ENCODE peak calls at places on chromosomes 16 and 17, in five cellular contexts. One of them, this sample, is unnamed.

GRCh38 chr17:17993852-17994251 is 21.2 kb downstream of the DRC3 start:
- DNase-seq in thoracic aorta: no peak
- DNase-seq in SJCRH30: no peak
- DNase-seq in lower lobe of right lung: no peak
- DNase-seq in AG04450: no peak
- DNase-seq in this sample: no peak

GRCh38 chr16:85735946-85736345 is 14.9 kb downstream of the C16orf74 start:
- DNase-seq in thoracic aorta: no peak
- DNase-seq in SJCRH30: no peak
- DNase-seq in lower lobe of right lung: no peak
- DNase-seq in AG04450: no peak
- DNase-seq in this sample: no peak

GRCh38 chr16:8703693-8704092 is 29.3 kb downstream of the ABAT start:
- DNase-seq in thoracic aorta: no peak
- DNase-seq in SJCRH30: no peak
- DNase-seq in lower lobe of right lung: no peak
- DNase-seq in AG04450: no peak
- DNase-seq in this sample: no peak

GRCh38 chr17:37092041-37092440 is 143.3 kb downstream of the AATF start:
- DNase-seq in thoracic aorta: no peak
- DNase-seq in SJCRH30: no peak
- DNase-seq in lower lobe of right lung: no peak
- DNase-seq in AG04450: no peak
- DNase-seq in this sample: no peak

GRCh38 chr17:46192484-46193245 is 564 bp downstream of the KANSL1 start:
- DNase-seq in thoracic aorta: peak; percentile 14
- DNase-seq in SJCRH30: peak; percentile 88
- DNase-seq in lower lobe of right lung: peak; percentile 74
- DNase-seq in AG04450: no peak
- DNase-seq in this sample: peak; percentile 80

GRCh38 chr17:79382313-79382712 is 228.5 kb downstream of the RBFOX3 start:
- DNase-seq in thoracic aorta: no peak
- DNase-seq in SJCRH30: no peak
- DNase-seq in lower lobe of right lung: no peak
- DNase-seq in AG04450: no peak
- DNase-seq in this sample: no peak

GRCh38 chr17:3761918-3762380 is 38.2 kb downstream of the HASPIN start:
- DNase-seq in thoracic aorta: no peak
- DNase-seq in SJCRH30: no peak
- DNase-seq in lower lobe of right lung: no peak
- DNase-seq in AG04450: no peak
- DNase-seq in this sample: no peak

GRCh38 chr16:66610111-66610820 is 5.8 kb downstream of the CMTM3 start:
- DNase-seq in thoracic aorta: no peak
- DNase-seq in SJCRH30: no peak
- DNase-seq in lower lobe of right lung: no peak
- DNase-seq in AG04450: no peak
- DNase-seq in this sample: no peak

GRCh38 chr17:71902931-71903506 is 217.8 kb upstream of the SOX9 start:
- DNase-seq in thoracic aorta: no peak
- DNase-seq in SJCRH30: no peak
- DNase-seq in lower lobe of right lung: no peak
- DNase-seq in AG04450: no peak
- DNase-seq in this sample: no peak

GRCh38 chr17:37461668-37462067 is 28.0 kb upstream of the DUSP14 start:
- DNase-seq in thoracic aorta: no peak
- DNase-seq in SJCRH30: no peak
- DNase-seq in lower lobe of right lung: no peak
- DNase-seq in AG04450: no peak
- DNase-seq in this sample: no peak

GRCh38 chr17:75404223-75404738 is 1.2 kb downstream of the GRB2 start:
- DNase-seq in thoracic aorta: no peak
- DNase-seq in SJCRH30: peak; percentile 85
- DNase-seq in lower lobe of right lung: peak; percentile 57
- DNase-seq in AG04450: no peak
- DNase-seq in this sample: peak; percentile 90

GRCh38 chr16:79287424-79287917 is 313.1 kb downstream of the MAF start:
- DNase-seq in thoracic aorta: no peak
- DNase-seq in SJCRH30: no peak
- DNase-seq in lower lobe of right lung: no peak
- DNase-seq in AG04450: no peak
- DNase-seq in this sample: peak; percentile 11

GRCh38 chr16:86306046-86306644 is 204.2 kb upstream of the FOXF1 start:
- DNase-seq in thoracic aorta: no peak
- DNase-seq in SJCRH30: no peak
- DNase-seq in lower lobe of right lung: no peak
- DNase-seq in AG04450: peak; percentile 72
- DNase-seq in this sample: no peak

GRCh38 chr16:85151603-85152413 is 39.5 kb upstream of the CIBAR2 start:
- DNase-seq in thoracic aorta: peak; percentile 84
- DNase-seq in SJCRH30: peak; percentile 91
- DNase-seq in lower lobe of right lung: no peak
- DNase-seq in AG04450: peak; percentile 38
- DNase-seq in this sample: peak; percentile 42

GRCh38 chr17:72457712-72458111 is 336.9 kb downstream of the SOX9 start:
- DNase-seq in thoracic aorta: no peak
- DNase-seq in SJCRH30: peak; percentile 64
- DNase-seq in lower lobe of right lung: no peak
- DNase-seq in AG04450: no peak
- DNase-seq in this sample: peak; percentile 49

GRCh38 chr16:58459344-58460218 is 40.4 kb upstream of the NDRG4 start:
- DNase-seq in thoracic aorta: no peak
- DNase-seq in SJCRH30: no peak
- DNase-seq in lower lobe of right lung: no peak
- DNase-seq in AG04450: no peak
- DNase-seq in this sample: no peak

GRCh38 chr16:49472598-49472997 is 99.0 kb downstream of the C16orf78 start:
- DNase-seq in thoracic aorta: no peak
- DNase-seq in SJCRH30: no peak
- DNase-seq in lower lobe of right lung: peak; percentile 22
- DNase-seq in AG04450: no peak
- DNase-seq in this sample: no peak

GRCh38 chr16:25709182-25709581 is 17.4 kb downstream of the HS3ST4 start:
- DNase-seq in thoracic aorta: no peak
- DNase-seq in SJCRH30: no peak
- DNase-seq in lower lobe of right lung: no peak
- DNase-seq in AG04450: no peak
- DNase-seq in this sample: peak; percentile 92

GRCh38 chr17:78771758-78772382 is 10.2 kb downstream of the CYTH1 start:
- DNase-seq in thoracic aorta: no peak
- DNase-seq in SJCRH30: no peak
- DNase-seq in lower lobe of right lung: no peak
- DNase-seq in AG04450: no peak
- DNase-seq in this sample: no peak

GRCh38 chr16:85134794-85135153 is 22.5 kb upstream of the CIBAR2 start:
- DNase-seq in thoracic aorta: no peak
- DNase-seq in SJCRH30: peak; percentile 64
- DNase-seq in lower lobe of right lung: no peak
- DNase-seq in AG04450: no peak
- DNase-seq in this sample: no peak

DNA sequence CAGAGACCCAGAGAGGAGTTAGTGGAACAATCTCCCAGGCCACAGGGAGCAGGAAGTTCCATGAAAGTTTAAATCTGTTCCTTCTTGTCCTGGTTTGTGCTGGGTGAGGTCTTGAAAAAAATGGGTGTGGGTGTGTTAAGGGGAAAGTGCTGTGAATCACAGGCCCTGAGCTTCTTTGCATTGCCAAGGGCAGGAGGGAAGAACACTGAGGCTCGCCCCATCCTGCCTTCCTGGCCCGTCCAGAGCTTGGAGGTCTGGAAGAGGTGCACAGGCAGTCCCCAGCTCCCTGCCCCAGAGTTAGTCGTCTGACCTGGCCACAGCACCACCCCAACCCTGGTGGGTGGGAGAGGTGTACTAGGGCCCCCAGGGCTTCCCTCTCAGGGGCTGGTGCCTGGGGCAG is 2.4 kb downstream of the ADORA2B start:
- DNase-seq in thoracic aorta: no peak
- DNase-seq in SJCRH30: no peak
- DNase-seq in lower lobe of right lung: no peak
- DNase-seq in AG04450: no peak
- DNase-seq in this sample: no peak
- H3K27ac ChIP-seq in thoracic aorta: no peak overlapping the region
- H3K27ac ChIP-seq in SJCRH30: no peak overlapping the region
- H3K27ac ChIP-seq in lower lobe of right lung: peak overlapping the region; percentile 11
- H3K27ac ChIP-seq in AG04450: no peak overlapping the region
- H3K27ac ChIP-seq in this sample: no peak overlapping the region

DNA sequence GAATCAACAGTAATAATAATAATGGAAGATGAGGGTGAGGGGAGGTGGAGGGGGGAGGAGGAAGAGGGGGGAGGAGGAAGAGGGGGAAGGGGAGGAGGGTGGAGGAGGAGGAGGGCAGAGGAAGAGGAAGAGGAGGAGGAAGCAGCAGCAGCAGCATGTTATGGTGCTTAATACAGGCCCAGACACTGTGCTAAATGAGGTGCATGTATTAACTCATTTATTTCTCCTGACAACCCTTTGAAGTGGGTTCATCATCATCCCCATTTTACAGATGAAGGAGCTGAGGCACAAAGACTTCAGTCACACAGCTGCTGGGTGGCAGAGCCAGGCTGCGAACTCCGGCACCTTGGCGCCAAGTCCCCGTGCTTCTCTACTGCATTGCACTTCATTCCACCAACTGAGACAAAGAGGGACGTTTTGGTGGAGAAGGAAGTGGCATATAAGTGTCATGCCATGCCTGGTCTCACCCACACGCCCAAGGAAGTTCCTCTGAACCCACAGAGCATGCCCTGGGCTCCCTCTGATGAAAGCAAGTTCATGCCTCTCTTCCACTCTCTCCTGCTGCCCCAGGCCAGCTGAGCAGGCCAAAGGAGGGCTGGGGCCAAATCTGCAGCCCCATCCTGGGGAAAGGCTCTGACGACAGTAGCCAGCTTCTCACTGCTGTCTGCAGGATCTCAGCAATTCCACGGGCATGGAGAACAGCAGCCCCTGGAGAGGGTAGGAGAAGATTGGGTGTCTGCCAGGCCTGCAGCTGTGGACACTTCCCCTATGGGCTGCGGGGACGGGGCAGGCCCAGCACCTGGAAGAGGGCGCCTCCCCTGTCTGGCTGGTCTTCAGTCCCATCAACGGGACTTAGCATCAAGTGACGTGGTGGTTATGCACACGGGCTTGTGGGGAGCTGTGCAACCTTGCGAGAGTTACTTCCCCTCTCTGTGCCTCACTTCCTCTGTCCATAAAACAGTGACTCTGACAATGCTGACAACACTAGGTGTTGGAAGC is 21.8 kb downstream of the XYLT1 start:
- DNase-seq in thoracic aorta: no peak
- DNase-seq in SJCRH30: peak; percentile 17
- DNase-seq in lower lobe of right lung: peak; percentile 76
- DNase-seq in AG04450: no peak
- DNase-seq in this sample: no peak
- H3K27ac ChIP-seq in thoracic aorta: no peak overlapping the region
- H3K27ac ChIP-seq in SJCRH30: no peak overlapping the region
- H3K27ac ChIP-seq in lower lobe of right lung: peak overlapping the region; percentile 55
- H3K27ac ChIP-seq in AG04450: no peak overlapping the region
- H3K27ac ChIP-seq in this sample: no peak overlapping the region

GRCh38 chr16:4135537-4135936 is 19.3 kb upstream of the ADCY9 start:
- DNase-seq in thoracic aorta: no peak
- DNase-seq in SJCRH30: no peak
- DNase-seq in lower lobe of right lung: no peak
- DNase-seq in AG04450: no peak
- DNase-seq in this sample: no peak

GRCh38 chr16:4133897-4134372 is 17.7 kb upstream of the ADCY9 start:
- DNase-seq in thoracic aorta: no peak
- DNase-seq in SJCRH30: no peak
- DNase-seq in lower lobe of right lung: no peak
- DNase-seq in AG04450: no peak
- DNase-seq in this sample: no peak

GRCh38 chr16:4134434-4134833 is 18.2 kb upstream of the ADCY9 start:
- DNase-seq in thoracic aorta: no peak
- DNase-seq in SJCRH30: no peak
- DNase-seq in lower lobe of right lung: no peak
- DNase-seq in AG04450: no peak
- DNase-seq in this sample: no peak

GRCh38 chr16:4137438-4137837 is 21.2 kb upstream of the ADCY9 start:
- DNase-seq in thoracic aorta: no peak
- DNase-seq in SJCRH30: no peak
- DNase-seq in lower lobe of right lung: no peak
- DNase-seq in AG04450: no peak
- DNase-seq in this sample: no peak

DNA sequence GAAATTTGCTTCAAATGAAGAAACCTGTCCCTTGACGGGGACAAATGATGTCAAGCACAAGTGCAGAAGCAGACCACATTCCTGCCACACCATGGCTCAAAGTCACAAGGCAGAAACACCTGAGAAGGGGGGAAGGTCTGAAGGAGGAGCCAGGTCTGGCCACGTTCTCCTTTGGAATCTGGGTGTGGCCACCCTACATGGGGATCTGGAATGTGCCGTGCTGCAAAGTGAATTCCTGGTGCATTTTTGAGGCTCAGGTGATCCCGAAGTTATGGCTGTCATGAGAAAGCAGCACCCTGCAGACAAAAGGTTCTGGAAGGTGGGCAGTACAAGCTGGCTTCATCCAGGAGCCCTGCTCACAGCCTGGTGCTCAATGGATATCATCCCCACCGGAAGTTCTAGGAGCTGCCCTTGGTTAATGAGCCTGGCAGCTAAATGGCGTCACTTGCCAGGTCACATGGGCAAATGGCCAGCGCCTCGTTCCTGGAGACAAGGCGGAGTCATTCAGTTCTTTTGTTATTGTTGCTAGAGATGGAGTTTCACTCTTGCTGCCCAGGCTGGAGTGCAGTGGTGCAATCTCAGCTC is 20.1 kb upstream of the ADCY9 start:
- DNase-seq in thoracic aorta: no peak
- DNase-seq in SJCRH30: no peak
- DNase-seq in lower lobe of right lung: peak; percentile 88
- DNase-seq in AG04450: no peak
- DNase-seq in this sample: no peak
- H3K27ac ChIP-seq in thoracic aorta: no peak overlapping the region
- H3K27ac ChIP-seq in SJCRH30: no peak overlapping the region
- H3K27ac ChIP-seq in lower lobe of right lung: peak overlapping the region; percentile 77
- H3K27ac ChIP-seq in AG04450: no peak overlapping the region
- H3K27ac ChIP-seq in this sample: no peak overlapping the region

DNA sequence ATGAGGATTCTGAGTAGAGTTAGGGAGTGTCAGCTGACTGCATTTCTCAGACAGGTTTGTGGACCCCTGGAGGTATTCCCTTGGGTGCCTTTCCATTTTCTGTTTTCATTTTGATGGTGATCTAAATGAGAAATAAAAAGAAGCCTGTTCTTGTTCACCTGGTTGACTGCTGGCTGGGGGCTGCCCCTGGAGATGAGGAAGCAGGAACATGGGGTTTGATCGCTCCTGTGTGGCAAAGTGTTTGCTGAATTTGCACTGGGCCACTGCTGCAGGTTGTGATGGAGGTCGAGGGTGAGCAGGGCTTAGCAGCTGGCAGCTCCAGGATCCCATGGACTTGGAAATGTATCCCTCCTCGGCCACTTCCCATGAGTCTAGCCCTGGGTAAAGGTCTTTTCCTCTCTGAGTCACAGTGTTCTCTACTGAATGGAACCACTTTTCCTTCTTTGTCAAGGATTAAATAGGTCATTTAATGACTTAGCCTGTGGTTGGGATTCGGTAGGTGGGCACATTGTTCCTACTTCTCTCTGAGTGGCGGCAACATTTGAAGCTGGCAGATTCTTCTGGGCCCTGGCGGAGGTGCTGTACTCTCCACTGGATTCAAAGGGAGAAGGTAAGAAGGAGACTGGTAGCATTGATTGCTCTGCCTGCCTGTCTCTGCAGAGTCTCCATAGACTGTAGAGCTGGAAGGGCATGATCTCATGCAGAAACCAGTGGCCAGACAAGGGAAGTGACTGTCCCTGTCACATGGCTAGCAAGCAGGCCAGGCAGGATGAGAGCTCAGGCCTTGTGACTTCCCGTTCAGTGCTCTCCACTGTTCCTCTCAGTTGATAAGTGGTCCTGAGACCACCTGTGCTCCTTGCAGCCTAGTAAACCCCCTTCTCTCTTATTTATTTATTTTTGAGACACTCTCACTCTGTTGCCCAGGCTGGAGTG is 17.9 kb downstream of the SNX29 start:
- DNase-seq in thoracic aorta: no peak
- DNase-seq in SJCRH30: peak; percentile 44
- DNase-seq in lower lobe of right lung: peak; percentile 61
- DNase-seq in AG04450: no peak
- DNase-seq in this sample: no peak
- H3K27ac ChIP-seq in thoracic aorta: peak overlapping the region; percentile 8
- H3K27ac ChIP-seq in SJCRH30: peak overlapping the region; percentile 26
- H3K27ac ChIP-seq in lower lobe of right lung: peak overlapping the region; percentile 39
- H3K27ac ChIP-seq in AG04450: no peak overlapping the region
- H3K27ac ChIP-seq in this sample: no peak overlapping the region